ENCODE peak calls at places on chromosome X, in five cellular contexts. One of them, this sample, is unnamed.

GRCh38 chrX:75337525-75337924 is 63.6 kb downstream of the UPRT start:
- DNase-seq in cardiac muscle cell: no peak
- DNase-seq in neural crest cell: no peak
- DNase-seq in lower leg skin: no peak
- DNase-seq in foreskin fibroblast: no peak
- DNase-seq in this sample: no peak

GRCh38 chrX:136630881-136631280 is 17.1 kb upstream of the CD40LG start:
- DNase-seq in cardiac muscle cell: no peak
- DNase-seq in neural crest cell: no peak
- DNase-seq in lower leg skin: no peak
- DNase-seq in foreskin fibroblast: no peak
- DNase-seq in this sample: no peak

GRCh38 chrX:129606918-129607317 is 47.8 kb downstream of the APLN start:
- DNase-seq in cardiac muscle cell: peak
- DNase-seq in neural crest cell: peak
- DNase-seq in lower leg skin: peak
- DNase-seq in foreskin fibroblast: peak
- DNase-seq in this sample: no peak

GRCh38 chrX:136115124-136115908 is 32.0 kb upstream of the FHL1 start:
- DNase-seq in cardiac muscle cell: peak
- DNase-seq in neural crest cell: no peak
- DNase-seq in lower leg skin: no peak
- DNase-seq in foreskin fibroblast: no peak
- DNase-seq in this sample: no peak

GRCh38 chrX:32933548-32933947 is 277.8 kb downstream of the DMD start:
- DNase-seq in cardiac muscle cell: no peak
- DNase-seq in neural crest cell: no peak
- DNase-seq in lower leg skin: no peak
- DNase-seq in foreskin fibroblast: no peak
- DNase-seq in this sample: no peak

GRCh38 chrX:11908371-11908770 is 150.3 kb downstream of the MSL3 start:
- DNase-seq in cardiac muscle cell: peak
- DNase-seq in neural crest cell: no peak
- DNase-seq in lower leg skin: no peak
- DNase-seq in foreskin fibroblast: no peak
- DNase-seq in this sample: no peak

GRCh38 chrX:27132851-27133250 is 330.3 kb downstream of the PPP4R3C start:
- DNase-seq in cardiac muscle cell: no peak
- DNase-seq in neural crest cell: no peak
- DNase-seq in lower leg skin: no peak
- DNase-seq in foreskin fibroblast: no peak
- DNase-seq in this sample: no peak

GRCh38 chrX:20066968-20067708 is 49.6 kb downstream of the MAP7D2 start:
- DNase-seq in cardiac muscle cell: peak
- DNase-seq in neural crest cell: no peak
- DNase-seq in lower leg skin: no peak
- DNase-seq in foreskin fibroblast: peak
- DNase-seq in this sample: no peak

GRCh38 chrX:52363247-52363883 is 5.5 kb upstream of the XAGE2 start:
- DNase-seq in cardiac muscle cell: peak
- DNase-seq in neural crest cell: no peak
- DNase-seq in lower leg skin: no peak
- DNase-seq in foreskin fibroblast: no peak
- DNase-seq in this sample: no peak

GRCh38 chrX:154365052-154365600 is 9.3 kb downstream of the FLNA start:
- DNase-seq in cardiac muscle cell: no peak
- DNase-seq in neural crest cell: no peak
- DNase-seq in lower leg skin: no peak
- DNase-seq in foreskin fibroblast: no peak
- DNase-seq in this sample: no peak

GRCh38 chrX:17732138-17732783 is 5.0 kb upstream of the SCML1 start:
- DNase-seq in cardiac muscle cell: peak
- DNase-seq in neural crest cell: no peak
- DNase-seq in lower leg skin: peak
- DNase-seq in foreskin fibroblast: peak
- DNase-seq in this sample: no peak

GRCh38 chrX:24720036-24720435 is 26.3 kb downstream of the POLA1 start:
- DNase-seq in cardiac muscle cell: no peak
- DNase-seq in neural crest cell: no peak
- DNase-seq in lower leg skin: no peak
- DNase-seq in foreskin fibroblast: no peak
- DNase-seq in this sample: no peak

GRCh38 chrX:16484338-16484737 is 165.6 kb upstream of the S100G start:
- DNase-seq in cardiac muscle cell: peak
- DNase-seq in neural crest cell: no peak
- DNase-seq in lower leg skin: no peak
- DNase-seq in foreskin fibroblast: peak
- DNase-seq in this sample: no peak

GRCh38 chrX:40109288-40110008 is 11.7 kb upstream of the BCOR start:
- DNase-seq in cardiac muscle cell: peak
- DNase-seq in neural crest cell: no peak
- DNase-seq in lower leg skin: peak
- DNase-seq in foreskin fibroblast: no peak
- DNase-seq in this sample: no peak

GRCh38 chrX:148872153-148872540 is 371.7 kb downstream of the AFF2 start:
- DNase-seq in cardiac muscle cell: peak
- DNase-seq in neural crest cell: no peak
- DNase-seq in lower leg skin: no peak
- DNase-seq in foreskin fibroblast: no peak
- DNase-seq in this sample: no peak

GRCh38 chrX:152876931-152877840 is 20.7 kb upstream of the ZNF185 start:
- DNase-seq in cardiac muscle cell: no peak
- DNase-seq in neural crest cell: no peak
- DNase-seq in lower leg skin: peak
- DNase-seq in foreskin fibroblast: no peak
- DNase-seq in this sample: no peak

GRCh38 chrX:39928704-39929439 is 168.9 kb downstream of the BCOR start:
- DNase-seq in cardiac muscle cell: no peak
- DNase-seq in neural crest cell: no peak
- DNase-seq in lower leg skin: no peak
- DNase-seq in foreskin fibroblast: no peak
- DNase-seq in this sample: no peak

GRCh38 chrX:115564243-115564642 is 3.3 kb downstream of the PLS3 start:
- DNase-seq in cardiac muscle cell: peak
- DNase-seq in neural crest cell: no peak
- DNase-seq in lower leg skin: no peak
- DNase-seq in foreskin fibroblast: no peak
- DNase-seq in this sample: no peak

GRCh38 chrX:112120737-112121136 is 38.2 kb upstream of the TRPC5 start:
- DNase-seq in cardiac muscle cell: no peak
- DNase-seq in neural crest cell: no peak
- DNase-seq in lower leg skin: no peak
- DNase-seq in foreskin fibroblast: no peak
- DNase-seq in this sample: no peak

GRCh38 chrX:73987166-73987565 is 316.8 kb upstream of the ZCCHC13 start:
- DNase-seq in cardiac muscle cell: no peak
- DNase-seq in neural crest cell: no peak
- DNase-seq in lower leg skin: no peak
- DNase-seq in foreskin fibroblast: no peak
- DNase-seq in this sample: no peak

GRCh38 chrX:23168291-23168690 is 166.4 kb upstream of the PTCHD1 start:
- DNase-seq in cardiac muscle cell: no peak
- DNase-seq in neural crest cell: no peak
- DNase-seq in lower leg skin: no peak
- DNase-seq in foreskin fibroblast: no peak
- DNase-seq in this sample: no peak

GRCh38 chrX:133938530-133938929 is 46.9 kb downstream of the GPC3 start:
- DNase-seq in cardiac muscle cell: no peak
- DNase-seq in neural crest cell: no peak
- DNase-seq in lower leg skin: no peak
- DNase-seq in foreskin fibroblast: no peak
- DNase-seq in this sample: no peak

GRCh38 chrX:143058096-143058495 is 32.4 kb downstream of the SPANXN4 start:
- DNase-seq in cardiac muscle cell: no peak
- DNase-seq in neural crest cell: no peak
- DNase-seq in lower leg skin: no peak
- DNase-seq in foreskin fibroblast: no peak
- DNase-seq in this sample: no peak

GRCh38 chrX:46770006-46770816 is 11.3 kb upstream of the SLC9A7 start:
- DNase-seq in cardiac muscle cell: peak
- DNase-seq in neural crest cell: no peak
- DNase-seq in lower leg skin: no peak
- DNase-seq in foreskin fibroblast: peak
- DNase-seq in this sample: no peak

GRCh38 chrX:26918633-26919032 is 544.5 kb downstream of the PPP4R3C start:
- DNase-seq in cardiac muscle cell: peak
- DNase-seq in neural crest cell: no peak
- DNase-seq in lower leg skin: no peak
- DNase-seq in foreskin fibroblast: no peak
- DNase-seq in this sample: no peak

GRCh38 chrX:42106556-42106955 is 183.2 kb upstream of the CASK start:
- DNase-seq in cardiac muscle cell: no peak
- DNase-seq in neural crest cell: no peak
- DNase-seq in lower leg skin: no peak
- DNase-seq in foreskin fibroblast: no peak
- DNase-seq in this sample: no peak

GRCh38 chrX:38890326-38890725 is 89.1 kb downstream of the MID1IP1 start:
- DNase-seq in cardiac muscle cell: no peak
- DNase-seq in neural crest cell: no peak
- DNase-seq in lower leg skin: no peak
- DNase-seq in foreskin fibroblast: no peak
- DNase-seq in this sample: no peak

GRCh38 chrX:136271300-136271699 is 20.1 kb upstream of the MAP7D3 start:
- DNase-seq in cardiac muscle cell: no peak
- DNase-seq in neural crest cell: no peak
- DNase-seq in lower leg skin: no peak
- DNase-seq in foreskin fibroblast: no peak
- DNase-seq in this sample: no peak

GRCh38 chrX:132208422-132208821 is 10.8 kb downstream of the RAP2C start:
- DNase-seq in cardiac muscle cell: no peak
- DNase-seq in neural crest cell: no peak
- DNase-seq in lower leg skin: no peak
- DNase-seq in foreskin fibroblast: no peak
- DNase-seq in this sample: no peak

GRCh38 chrX:3550160-3550765 is 163.2 kb downstream of the PRKX start:
- DNase-seq in cardiac muscle cell: peak
- DNase-seq in neural crest cell: no peak
- DNase-seq in lower leg skin: no peak
- DNase-seq in foreskin fibroblast: no peak
- DNase-seq in this sample: no peak

GRCh38 chrX:63922221-63922620 is 137.2 kb upstream of the ARHGEF9 start:
- DNase-seq in cardiac muscle cell: no peak
- DNase-seq in neural crest cell: no peak
- DNase-seq in lower leg skin: no peak
- DNase-seq in foreskin fibroblast: peak
- DNase-seq in this sample: no peak

GRCh38 chrX:53481093-53481492 is 46.9 kb upstream of the HSD17B10 start:
- DNase-seq in cardiac muscle cell: no peak
- DNase-seq in neural crest cell: no peak
- DNase-seq in lower leg skin: no peak
- DNase-seq in foreskin fibroblast: no peak
- DNase-seq in this sample: no peak

GRCh38 chrX:100409316-100410082 is 574 bp downstream of the PCDH19 start:
- DNase-seq in cardiac muscle cell: no peak
- DNase-seq in neural crest cell: no peak
- DNase-seq in lower leg skin: no peak
- DNase-seq in foreskin fibroblast: no peak
- DNase-seq in this sample: no peak

GRCh38 chrX:108134724-108135123 is 43.1 kb downstream of the ATG4A start:
- DNase-seq in cardiac muscle cell: no peak
- DNase-seq in neural crest cell: no peak
- DNase-seq in lower leg skin: no peak
- DNase-seq in foreskin fibroblast: no peak
- DNase-seq in this sample: no peak

GRCh38 chrX:106730385-106730784 is 3.9 kb downstream of the RNF128 start:
- DNase-seq in cardiac muscle cell: no peak
- DNase-seq in neural crest cell: no peak
- DNase-seq in lower leg skin: no peak
- DNase-seq in foreskin fibroblast: no peak
- DNase-seq in this sample: no peak

GRCh38 chrX:153981771-153982533 is 9.4 kb downstream of the TMEM187 start:
- DNase-seq in cardiac muscle cell: no peak
- DNase-seq in neural crest cell: no peak
- DNase-seq in lower leg skin: peak
- DNase-seq in foreskin fibroblast: no peak
- DNase-seq in this sample: no peak

DNA sequence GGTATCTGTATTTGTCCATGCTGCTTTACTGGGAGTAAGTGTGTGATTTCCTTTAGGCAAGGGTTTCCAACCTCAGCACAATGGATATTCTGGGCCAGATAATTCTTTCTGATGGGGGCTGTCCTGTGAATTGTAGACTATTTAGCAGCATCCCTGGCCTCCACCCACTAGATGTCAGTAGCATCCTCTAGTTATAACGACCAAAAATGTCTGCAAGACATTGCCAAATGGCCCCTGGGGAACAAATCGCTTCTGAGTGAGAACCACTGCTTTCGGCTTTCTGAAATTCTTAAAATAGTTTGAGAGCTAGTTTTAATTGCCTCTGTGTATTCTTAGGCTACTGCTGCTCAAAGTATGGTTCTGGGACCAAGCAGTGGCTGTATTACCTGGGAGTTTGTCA is 81.2 kb upstream of the GPM6B start:
- DNase-seq in cardiac muscle cell: peak
- DNase-seq in neural crest cell: no peak
- DNase-seq in lower leg skin: no peak
- DNase-seq in foreskin fibroblast: peak
- DNase-seq in this sample: no peak
- TF ChIP-seq CTCF in cardiac muscle cell: peak
- TF ChIP-seq CTCF in neural crest cell: peak
- TF ChIP-seq CTCF in lower leg skin: no peak
- TF ChIP-seq CTCF in foreskin fibroblast: peak
- TF ChIP-seq CTCF in this sample: peak

GRCh38 chrX:119132961-119133360 is 5.3 kb upstream of the KIAA1210 start:
- DNase-seq in cardiac muscle cell: no peak
- DNase-seq in neural crest cell: no peak
- DNase-seq in lower leg skin: no peak
- DNase-seq in foreskin fibroblast: no peak
- DNase-seq in this sample: no peak

GRCh38 chrX:119134466-119134865 is 6.9 kb upstream of the KIAA1210 start:
- DNase-seq in cardiac muscle cell: no peak
- DNase-seq in neural crest cell: no peak
- DNase-seq in lower leg skin: no peak
- DNase-seq in foreskin fibroblast: no peak
- DNase-seq in this sample: no peak
- TF ChIP-seq CTCF in cardiac muscle cell: no peak
- TF ChIP-seq CTCF in neural crest cell: no peak
- TF ChIP-seq CTCF in lower leg skin: no peak
- TF ChIP-seq CTCF in foreskin fibroblast: no peak
- TF ChIP-seq CTCF in this sample: no peak

DNA sequence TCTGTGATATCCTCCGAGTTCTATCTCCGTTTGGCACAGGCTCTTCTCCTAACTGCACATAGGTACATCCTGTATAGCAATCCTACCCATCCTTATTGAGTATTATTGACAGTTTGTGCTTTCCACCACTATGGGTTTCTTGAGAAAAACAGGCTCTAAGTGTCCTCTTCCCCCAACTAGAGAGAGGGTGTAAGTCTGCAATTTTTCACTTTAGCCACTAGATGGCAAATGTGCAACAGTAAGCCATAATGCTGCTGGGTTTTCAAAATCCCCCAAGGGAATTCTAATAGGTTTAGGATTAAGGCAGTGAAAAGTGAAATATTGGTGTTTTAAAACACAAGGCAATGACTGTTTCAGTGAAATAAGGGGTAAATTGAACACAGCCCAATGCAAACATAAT is 239.1 kb upstream of the HTR2C start:
- DNase-seq in cardiac muscle cell: peak
- DNase-seq in neural crest cell: no peak
- DNase-seq in lower leg skin: no peak
- DNase-seq in foreskin fibroblast: peak
- DNase-seq in this sample: no peak
- TF ChIP-seq CTCF in cardiac muscle cell: peak
- TF ChIP-seq CTCF in neural crest cell: peak
- TF ChIP-seq CTCF in lower leg skin: no peak
- TF ChIP-seq CTCF in foreskin fibroblast: peak
- TF ChIP-seq CTCF in this sample: peak

GRCh38 chrX:10725071-10725470 is 104.7 kb upstream of the MID1 start:
- DNase-seq in cardiac muscle cell: no peak
- DNase-seq in neural crest cell: no peak
- DNase-seq in lower leg skin: no peak
- DNase-seq in foreskin fibroblast: no peak
- DNase-seq in this sample: no peak
- TF ChIP-seq CTCF in cardiac muscle cell: peak
- TF ChIP-seq CTCF in neural crest cell: peak
- TF ChIP-seq CTCF in lower leg skin: no peak
- TF ChIP-seq CTCF in foreskin fibroblast: no peak
- TF ChIP-seq CTCF in this sample: peak

This sample was measured in type B pancreatic cell.